ENCODE peak calls at places on chromosomes 11 and 22, in four cellular contexts. P is omental fat pad, A is ELR, J is left kidney. B is an unnamed sample.

GRCh38 chr22:36548606-36549005 is 19.6 kb upstream of the EIF3D start:
- DNase-seq in J (no peak), A (no peak), P (no peak), B (no peak)

GRCh38 chr11:36478700-36479329 is 31.3 kb downstream of the TRAF6 start:
- DNase-seq in P (no peak), J (peak), A (peak), B (no peak)

GRCh38 chr11:36222755-36223635 is 66.2 kb downstream of the COMMD9 start:
- DNase-seq in P (no peak), J (no peak), A (no peak), B (no peak)

GRCh38 chr22:17171313-17172171 is 12.5 kb upstream of the HDHD5 start:
- DNase-seq in A (peak), P (peak), J (peak), B (peak)

GRCh38 chr11:27757953-27758352 is 57.7 kb upstream of the BDNF start:
- DNase-seq in P (no peak), A (peak), J (no peak), B (no peak)

GRCh38 chr22:48356731-48357130 is 1470.9 kb downstream of the BRD1 start:
- DNase-seq in A (no peak), P (no peak), J (no peak), B (no peak)

GRCh38 chr22:42991010-42991651 is 23.8 kb downstream of the PACSIN2 start:
- DNase-seq in P (no peak), J (no peak), A (peak), B (no peak)

GRCh38 chr11:91907225-91907624 is 317.4 kb upstream of the FAT3 start:
- DNase-seq in J (no peak), A (no peak), P (no peak), B (no peak)

GRCh38 chr11:86211619-86212018 is 32.9 kb upstream of the EED start:
- DNase-seq in P (no peak), A (no peak), J (no peak), B (no peak)

GRCh38 chr11:67674442-67674871 is at the start of gene ALDH3B2:
- DNase-seq in A (no peak), P (no peak), J (peak), B (no peak)

GRCh38 chr11:130428271-130428670 is at the start of gene ADAMTS8:
- DNase-seq in J (peak), P (no peak), A (no peak), B (no peak)

GRCh38 chr11:129018991-129019390 is 76.3 kb upstream of the TP53AIP1 start:
- DNase-seq in P (no peak), A (no peak), J (no peak), B (no peak)

GRCh38 chr11:2804189-2804588 is 81.4 kb downstream of the CDKN1C start:
- DNase-seq in A (no peak), P (no peak), J (no peak), B (peak)

GRCh38 chr11:95254139-95254704 is 23.2 kb upstream of the SESN3 start:
- DNase-seq in P (peak), J (peak), A (peak), B (no peak)

GRCh38 chr11:104830080-104830479 is 68.2 kb downstream of the CASP12 start:
- DNase-seq in J (no peak), P (no peak), A (peak), B (no peak)

GRCh38 chr11:18709414-18709813 is 10.8 kb downstream of the TMEM86A start:
- DNase-seq in A (no peak), P (no peak), J (no peak), B (peak)

GRCh38 chr11:128318856-128319474 is 268.4 kb downstream of the ETS1 start:
- DNase-seq in A (peak), P (no peak), J (no peak), B (no peak)

GRCh38 chr22:48605856-48606255 is 1221.8 kb downstream of the BRD1 start:
- DNase-seq in J (no peak), A (no peak), P (no peak), B (no peak)

GRCh38 chr22:39580795-39581194 is 10.2 kb downstream of the CACNA1I start:
- DNase-seq in P (no peak), J (no peak), A (no peak), B (no peak)

GRCh38 chr22:20571078-20571503 is 63.7 kb downstream of the MED15 start:
- DNase-seq in A (no peak), J (no peak), P (no peak), B (no peak)

GRCh38 chr22:18144105-18144504 is 5.9 kb upstream of the USP18 start:
- DNase-seq in J (no peak), A (no peak), P (no peak), B (no peak)

GRCh38 chr11:111395081-111395480 is 16.0 kb upstream of the POU2AF1 start:
- DNase-seq in A (no peak), J (peak), P (no peak), B (no peak)

GRCh38 chr11:91231226-91231625 is 993.4 kb upstream of the FAT3 start:
- DNase-seq in A (no peak), J (peak), P (no peak), B (no peak)

GRCh38 chr11:122268601-122269130 is 152.7 kb upstream of the BLID start:
- DNase-seq in P (no peak), J (no peak), A (no peak), B (no peak)

GRCh38 chr22:22201185-22201924 is 43.2 kb upstream of the VPREB1 start:
- DNase-seq in P (no peak), A (peak), J (peak), B (no peak)

GRCh38 chr22:46240917-46241316 is 9.2 kb downstream of the CDPF1 start:
- DNase-seq in A (no peak), P (no peak), J (no peak), B (peak)

GRCh38 chr22:36505998-36506635 is 723 bp downstream of the FOXRED2 start:
- DNase-seq in J (no peak), A (no peak), P (no peak), B (no peak)

GRCh38 chr11:79100093-79100704 is 340.6 kb downstream of the TENM4 start:
- DNase-seq in A (peak), P (no peak), J (peak), B (no peak)

GRCh38 chr11:117859061-117859460 is 17.4 kb downstream of the FXYD6 start:
- DNase-seq in A (no peak), J (no peak), P (no peak), B (peak)

GRCh38 chr11:121894581-121894980 is 221.4 kb downstream of the BLID start:
- DNase-seq in J (no peak), P (no peak), A (peak), B (no peak)

GRCh38 chr11:74550991-74551753 is 41.2 kb upstream of the POLD3 start:
- DNase-seq in J (no peak), P (no peak), A (no peak), B (no peak)

GRCh38 chr11:126949066-126949945 is 51.3 kb downstream of the KIRREL3 start:
- DNase-seq in P (no peak), A (peak), J (no peak), B (no peak)

GRCh38 chr11:74683941-74684481 is 47.2 kb downstream of the CHRDL2 start:
- DNase-seq in P (no peak), J (no peak), A (peak), B (peak)

B was measured in mesenteric fat pad.